ENCODE peak calls at places on chromosomes 3 and 15, in nine cellular contexts. B, R, O, M, N, H, Q, C and E are unnamed samples.

GRCh38 chr15:68830141-68830540 is 9.4 kb upstream of the ANP32A start:
- DNase-seq in B (no peak), R (no peak), O (no peak), M (no peak), N (no peak), H (no peak), Q (no peak), C (no peak), E (no peak)

GRCh38 chr15:92934706-92935105 is 34.6 kb downstream of the CHD2 start:
- DNase-seq in B (no peak), R (no peak), O (no peak), M (no peak), N (no peak), H (no peak), Q (no peak), C (no peak), E (no peak)

GRCh38 chr3:158847466-158847849 is 45.6 kb downstream of the MFSD1 start:
- DNase-seq in B (no peak), R (no peak), O (no peak), M (no peak), N (no peak), H (no peak), Q (no peak), C (no peak), E (no peak)

GRCh38 chr15:54017911-54018310 is 39.7 kb downstream of the UNC13C start:
- DNase-seq in B (no peak), R (no peak), O (no peak), M (no peak), N (no peak), H (no peak), Q (no peak), C (no peak), E (no peak)

GRCh38 chr3:54527953-54528352 is 399.9 kb downstream of the LRTM1 start:
- DNase-seq in B (no peak), R (no peak), O (no peak), M (no peak), N (no peak), H (no peak), Q (no peak), C (no peak), E (no peak)

GRCh38 chr3:123799544-123800351 is 84.4 kb downstream of the MYLK start:
- DNase-seq in B (no peak), R (no peak), O (no peak), M (no peak), N (no peak), H (peak; percentile 91), Q (peak; percentile 89), C (no peak), E (peak; percentile 26)

GRCh38 chr3:193686665-193687506 is 93.9 kb downstream of the OPA1 start:
- DNase-seq in B (no peak), R (no peak), O (no peak), M (no peak), N (no peak), H (no peak), Q (no peak), C (no peak), E (no peak)

GRCh38 chr3:146664403-146664802 is 59.3 kb upstream of the PLSCR5 start:
- DNase-seq in B (no peak), R (no peak), O (no peak), M (no peak), N (no peak), H (no peak), Q (no peak), C (no peak), E (no peak)

GRCh38 chr3:89278305-89278704 is 170.9 kb downstream of the EPHA3 start:
- DNase-seq in B (no peak), R (no peak), O (no peak), M (no peak), N (no peak), H (no peak), Q (peak; percentile 54), C (no peak), E (no peak)

GRCh38 chr15:28978011-28978378 is 92.2 kb downstream of the APBA2 start:
- DNase-seq in B (no peak), R (no peak), O (no peak), M (no peak), N (no peak), H (no peak), Q (no peak), C (no peak), E (no peak)

GRCh38 chr3:127114337-127115070 is 78.4 kb upstream of the PRR23E start:
- DNase-seq in B (no peak), R (no peak), O (no peak), M (no peak), N (no peak), H (no peak), Q (no peak), C (no peak), E (no peak)

GRCh38 chr3:72957303-72957702 is 39.3 kb upstream of the PPP4R2 start:
- DNase-seq in B (no peak), R (no peak), O (no peak), M (no peak), N (no peak), H (no peak), Q (peak; percentile 95), C (no peak), E (no peak)

GRCh38 chr3:129608087-129608935 is 1.8 kb upstream of the PLXND1 start:
- DNase-seq in B (no peak), R (no peak), O (no peak), M (no peak), N (peak; percentile 58), H (no peak), Q (no peak), C (peak; percentile 75), E (no peak)

GRCh38 chr3:9070961-9071360 is 107.7 kb upstream of the RAD18 start:
- DNase-seq in B (no peak), R (no peak), O (no peak), M (no peak), N (no peak), H (no peak), Q (no peak), C (no peak), E (no peak)

GRCh38 chr15:75508741-75509532 is 57.4 kb upstream of the SIN3A start:
- DNase-seq in B (peak; percentile 4), R (peak; percentile 38), O (no peak), M (peak; percentile 47), N (peak; percentile 48), H (peak; percentile 19), Q (peak; percentile 23), C (peak; percentile 73), E (peak; percentile 10)

GRCh38 chr3:113495035-113495434 is 19.9 kb downstream of the SPICE1 start:
- DNase-seq in B (peak; percentile 13), R (peak; percentile 47), O (no peak), M (peak; percentile 58), N (peak; percentile 55), H (peak; percentile 30), Q (peak; percentile 34), C (peak; percentile 51), E (peak; percentile 12)

GRCh38 chr3:160935413-160936095 is 169.6 kb downstream of the B3GALNT1 start:
- DNase-seq in B (no peak), R (no peak), O (no peak), M (no peak), N (no peak), H (no peak), Q (peak; percentile 43), C (no peak), E (no peak)

GRCh38 chr15:55907797-55908196 is 85.6 kb downstream of the NEDD4 start:
- DNase-seq in B (no peak), R (no peak), O (no peak), M (no peak), N (no peak), H (peak; percentile 84), Q (no peak), C (no peak), E (peak; percentile 74)